ENCODE peak calls at places on chromosomes 16 and 17, in four cellular contexts. P is neural progenitor cell, V is H9, Z is RCC 7860. M is an unnamed sample.

GRCh38 chr16:48503779-48504178 is 106.2 kb downstream of the N4BP1 start:
- DNase-seq in Z (no peak), P (no peak), V (no peak), M (no peak)

GRCh38 chr17:13114601-13115024 is 96.8 kb upstream of the ELAC2 start:
- DNase-seq in Z (peak), V (peak), P (peak), M (no peak)

GRCh38 chr17:55699178-55699865 is 23.3 kb downstream of the TMEM100 start:
- DNase-seq in P (peak), V (no peak), Z (no peak), M (no peak)

GRCh38 chr16:72646615-72647014 is 401.3 kb downstream of the ZFHX3 start:
- DNase-seq in V (no peak), P (no peak), Z (no peak), M (no peak)

GRCh38 chr16:66175580-66175979 is 190.9 kb upstream of the CDH5 start:
- DNase-seq in P (peak), V (no peak), Z (no peak), M (no peak)

GRCh38 chr16:74847202-74847601 is 72.6 kb upstream of the FA2H start:
- DNase-seq in P (no peak), Z (no peak), V (no peak), M (no peak)

GRCh38 chr17:40864661-40865380 is 2.2 kb downstream of the KRT12 start:
- DNase-seq in V (no peak), Z (no peak), P (no peak), M (no peak)

GRCh38 chr17:3935825-3936355 is 19.6 kb upstream of the P2RX1 start:
- DNase-seq in V (no peak), Z (peak), P (no peak), M (no peak)

GRCh38 chr16:67407788-67408452 is 8.4 kb downstream of the ZDHHC1 start:
- DNase-seq in P (no peak), Z (no peak), V (peak), M (no peak)

GRCh38 chr17:81804559-81805399 is 829 bp downstream of the GCGR start:
- DNase-seq in P (peak), Z (no peak), V (no peak), M (no peak)

GRCh38 chr16:82414476-82414875 is 212.3 kb upstream of the CDH13 start:
- DNase-seq in V (no peak), Z (no peak), P (no peak), M (no peak)

GRCh38 chr17:44786551-44787081 is 27.8 kb downstream of the ADAM11 start:
- DNase-seq in P (no peak), Z (no peak), V (peak), M (peak)

GRCh38 chr16:66169817-66170216 is 196.7 kb upstream of the CDH5 start:
- DNase-seq in V (no peak), P (no peak), Z (no peak), M (no peak)

GRCh38 chr16:12971216-12971615 is 69.8 kb downstream of the SHISA9 start:
- DNase-seq in V (no peak), P (no peak), Z (peak), M (no peak)

GRCh38 chr17:79484600-79485398 is 126.1 kb downstream of the RBFOX3 start:
- DNase-seq in V (no peak), Z (no peak), P (no peak), M (no peak)

GRCh38 chr17:59346876-59347407 is 15.5 kb downstream of the YPEL2 start:
- DNase-seq in Z (no peak), P (no peak), V (no peak), M (no peak)

GRCh38 chr16:19167710-19168172 is 299 bp upstream of the SYT17 start:
- DNase-seq in Z (no peak), V (peak), P (peak), M (peak)

GRCh38 chr17:80726558-80727408 is 182.1 kb downstream of the RPTOR start:
- DNase-seq in P (no peak), Z (no peak), V (no peak), M (no peak)

GRCh38 chr16:87012954-87013938 is 303.9 kb downstream of the C16orf95 start:
- DNase-seq in P (no peak), Z (no peak), V (no peak), M (no peak)

GRCh38 chr17:20008242-20009051 is 712 bp upstream of the SPECC1 start:
- DNase-seq in V (peak), Z (no peak), P (peak), M (no peak)

GRCh38 chr17:49866882-49867413 is 19.1 kb upstream of the TAC4 start:
- DNase-seq in V (no peak), Z (no peak), P (no peak), M (no peak)

GRCh38 chr17:15087946-15088345 is 177.2 kb downstream of the PMP22 start:
- DNase-seq in Z (no peak), V (no peak), P (no peak), M (no peak)

GRCh38 chr17:48642059-48642842 is 16.1 kb upstream of the HOXB9 start:
- DNase-seq in P (peak), Z (no peak), V (peak), M (no peak)

GRCh38 chr17:48882272-48882671 is 10.3 kb upstream of the ATP5MC1 start:
- DNase-seq in Z (no peak), V (no peak), P (no peak), M (no peak)

GRCh38 chr16:65105173-65105572 is 16.7 kb downstream of the CDH11 start:
- DNase-seq in V (no peak), P (no peak), Z (no peak), M (no peak)

GRCh38 chr17:62188713-62189112 is 123.6 kb upstream of the MED13 start:
- DNase-seq in Z (peak), V (no peak), P (peak), M (no peak)

GRCh38 chr16:15752717-15753488 is 102.9 kb downstream of the NDE1 start:
- DNase-seq in Z (no peak), P (no peak), V (no peak), M (no peak)

GRCh38 chr16:67666538-67667433 is at the start of the genes C16orf86 and ENKD1:
- DNase-seq in V (peak), Z (peak), P (peak), M (peak)

GRCh38 chr17:41914358-41914766 is 4.4 kb downstream of the ACLY start:
- DNase-seq in P (peak), Z (no peak), V (no peak), M (no peak)

GRCh38 chr17:35973333-35974260 is 7.7 kb downstream of the CCL16 start:
- DNase-seq in V (no peak), P (no peak), Z (no peak), M (no peak)

GRCh38 chr16:69833357-69833781 is 71.2 kb downstream of the WWP2 start:
- DNase-seq in V (no peak), P (no peak), Z (no peak), M (no peak)

GRCh38 chr16:75494696-75495601 is at the start of gene CHST6:
- DNase-seq in P (peak), V (peak), Z (no peak), M (no peak)

GRCh38 chr17:1112875-1113274 is 66.9 kb downstream of the ABR start:
- DNase-seq in Z (no peak), P (no peak), V (peak), M (no peak)

GRCh38 chr17:57557793-57558681 is 187.1 kb downstream of the CCDC182 start:
- DNase-seq in P (no peak), V (no peak), Z (peak), M (no peak)

GRCh38 chr16:72051818-72052217 is 2.5 kb upstream of the HP start:
- DNase-seq in P (no peak), V (no peak), Z (no peak), M (no peak)

GRCh38 chr17:13638855-13639458 is 37.2 kb upstream of the HS3ST3A1 start:
- DNase-seq in P (no peak), Z (no peak), V (peak), M (no peak)

M was measured in upper lobe of right lung.